ENCODE peak calls at places on chromosome 2, in ten cellular contexts. M is lower lobe of right lung; V is activated naive CD4-positive, alpha-beta T cell; Z is coronary artery; P is activated naive CD8-positive, alpha-beta T cell treated with anti-CD3 and anti-CD28 coated beads for 36 hours; F is NCI-H1694; K is NCI-H2081; S is iris pigment epithelial cell; R is foreskin melanocyte; L is cardiac fibroblast. A is an unnamed sample.

GRCh38 chr2:176120369-176121307 is 1.9 kb upstream of the HOXD9 start:
- DNase-seq in M (no peak), V (no peak), Z (no peak), P (no peak), F (no peak), K (no peak), S (no peak), R (no peak), L (no peak), A (no peak)

GRCh38 chr2:85185431-85185940 is 52.3 kb downstream of the TCF7L1 start:
- DNase-seq in M (no peak), V (no peak), Z (no peak), P (no peak), F (no peak), K (no peak), S (peak), R (no peak), L (no peak), A (no peak)

GRCh38 chr2:232592687-232593407 is 40.6 kb upstream of the EFHD1 start:
- DNase-seq in M (no peak), V (no peak), Z (no peak), P (no peak), F (no peak), K (no peak), S (peak), R (no peak), L (peak), A (no peak)

GRCh38 chr2:239168575-239168974 is 232.2 kb downstream of the HDAC4 start:
- DNase-seq in M (peak), V (no peak), Z (peak), P (no peak), F (no peak), K (no peak), S (no peak), R (no peak), L (no peak), A (no peak)

GRCh38 chr2:233466991-233467603 is 99.5 kb downstream of the USP40 start:
- DNase-seq in M (peak), V (no peak), Z (no peak), P (no peak), F (no peak), K (no peak), S (no peak), R (no peak), L (no peak), A (no peak)

GRCh38 chr2:166671235-166671634 is 177.2 kb upstream of the SCN7A start:
- DNase-seq in M (no peak), V (no peak), Z (no peak), P (no peak), F (no peak), K (no peak), S (peak), R (peak), L (no peak), A (no peak)

GRCh38 chr2:10457846-10458563 is 9.9 kb upstream of the ODC1 start:
- DNase-seq in M (peak), V (no peak), Z (no peak), P (no peak), F (peak), K (no peak), S (peak), R (no peak), L (peak), A (no peak)

GRCh38 chr2:193990868-193991267 is 1666.2 kb upstream of the SLC39A10 start:
- DNase-seq in M (no peak), V (no peak), Z (no peak), P (no peak), F (no peak), K (no peak), S (no peak), R (no peak), L (no peak), A (no peak)